ENCODE peak calls at places on chromosomes 7 and 10, in ten cellular contexts. S is NCI-H524 treated with DMSO at 0.1 percent for 48 hours; B is psoas muscle; Z is HT1080; J is PC-9; R is caudate nucleus; G is naive thymus-derived CD8-positive, alpha-beta T cell; A is H4; K is NCI-H226; F is activated CD4-positive, alpha-beta T cell treated with anti-CD3 and anti-CD28 coated beads, Interleukin-2, amount 50 U/mL, for 4 hours. Q is an unnamed sample.

GRCh38 chr7:101501351-101501750 is 127.7 kb downstream of the MYL10 start:
- DNase-seq in B (no peak), R (no peak), S (no peak), G (no peak), F (no peak), K (no peak), Z (no peak), J (no peak), A (no peak), Q (no peak)

GRCh38 chr10:34291466-34292177 is 523.5 kb downstream of the PARD3 start:
- DNase-seq in B (no peak), A (no peak), K (no peak), S (no peak), J (no peak), F (no peak), R (no peak), Z (no peak), G (no peak), Q (no peak)

GRCh38 chr7:101243786-101244384 is 996 bp downstream of the FIS1 start:
- DNase-seq in F (no peak), J (peak), A (no peak), R (peak), K (no peak), S (no peak), Z (no peak), G (no peak), B (no peak), Q (no peak)

GRCh38 chr10:77392236-77392721 is 245.3 kb downstream of the KCNMA1 start:
- DNase-seq in B (no peak), A (no peak), J (peak), K (peak), F (no peak), Z (peak), R (no peak), S (no peak), G (no peak), Q (no peak)

GRCh38 chr10:121611431-121612159 is 13.4 kb upstream of the FGFR2 start:
- DNase-seq in G (no peak), R (no peak), F (no peak), A (no peak), B (no peak), Z (no peak), K (no peak), S (no peak), J (no peak), Q (no peak)

GRCh38 chr10:14588084-14588937 is 186.4 kb downstream of the FAM107B start:
- DNase-seq in J (peak), F (peak), S (no peak), A (peak), G (peak), K (no peak), Z (peak), B (no peak), R (no peak), Q (no peak)

GRCh38 chr10:15123749-15124184 is 26.6 kb downstream of the RPP38 start:
- DNase-seq in S (no peak), G (no peak), F (no peak), K (peak), R (no peak), Z (no peak), J (no peak), B (no peak), A (peak), Q (no peak)

GRCh38 chr10:119305860-119306513 is 98.6 kb downstream of the GRK5 start:
- DNase-seq in R (no peak), S (no peak), K (peak), Z (peak), A (peak), B (peak), F (peak), J (peak), G (peak), Q (peak)

GRCh38 chr10:49760789-49761188 is 1.3 kb downstream of the OGDHL start:
- DNase-seq in A (no peak), G (no peak), F (no peak), B (no peak), S (no peak), Z (no peak), J (no peak), K (no peak), R (no peak), Q (peak)

GRCh38 chr10:102419561-102420442 is 834 bp upstream of the FBXL15 start:
- DNase-seq in A (no peak), S (no peak), G (peak), K (no peak), J (peak), Z (no peak), B (peak), R (peak), F (peak), Q (peak)

Q was measured in right lobe of liver.